ENCODE peak calls at places on chromosomes 5 and 9, in eight cellular contexts. T, L, B, U, X, A, O and S are unnamed samples.

GRCh38 chr9:120080781-120081180 is 499.2 kb downstream of the CDK5RAP2 start:
- DNase-seq in O (no peak), X (no peak), B (no peak), A (no peak), T (no peak), L (no peak), U (no peak), S (no peak)

GRCh38 chr9:98656536-98656935 is 52.2 kb downstream of the GABBR2 start:
- DNase-seq in L (no peak), T (no peak), B (no peak), X (no peak), A (no peak), U (no peak), O (no peak), S (no peak)

GRCh38 chr9:88184986-88185385 is 46.7 kb upstream of the SPATA31C2 start:
- DNase-seq in O (no peak), T (no peak), U (no peak), L (no peak), A (no peak), X (no peak), B (no peak), S (no peak)

GRCh38 chr5:2284678-2285077 is 402.0 kb upstream of the IRX4 start:
- DNase-seq in L (no peak), B (no peak), O (no peak), X (no peak), T (no peak), A (no peak), U (no peak), S (no peak)

GRCh38 chr9:13054381-13054780 is 225.1 kb downstream of the MPDZ start:
- DNase-seq in B (no peak), L (no peak), U (no peak), O (no peak), T (no peak), X (no peak), A (no peak), S (no peak)

GRCh38 chr5:757931-758697 is 26.4 kb downstream of the ZDHHC11B start:
- DNase-seq in L (no peak), U (no peak), X (peak), O (no peak), B (no peak), A (no peak), T (peak), S (no peak)

GRCh38 chr9:86424246-86424891 is 70.2 kb upstream of the TUT7 start:
- DNase-seq in T (no peak), X (no peak), U (no peak), O (no peak), A (peak), L (no peak), B (no peak), S (peak)

GRCh38 chr9:127873223-127873691 is 4.2 kb downstream of the AK1 start:
- DNase-seq in U (no peak), X (no peak), O (no peak), B (no peak), A (no peak), L (no peak), T (no peak), S (no peak)

GRCh38 chr9:23768861-23769260 is 57.2 kb downstream of the ELAVL2 start:
- DNase-seq in O (no peak), B (no peak), T (no peak), L (no peak), A (no peak), X (no peak), U (no peak), S (no peak)

GRCh38 chr9:706606-707451 is 134.7 kb upstream of the DMRT1 start:
- DNase-seq in O (no peak), T (peak), L (no peak), A (peak), B (peak), X (peak), U (no peak), S (peak)